ENCODE peak calls at places on chromosomes 5 and 9, in four cellular contexts. Y is GM06990, Q is astrocyte of the cerebellum, M is brain microvascular endothelial cell. V is an unnamed sample.

GRCh38 chr9:129069128-129069824 is 11.6 kb upstream of the DOLPP1 start:
- DNase-seq in Y (peak), Q (no peak), M (no peak), V (peak)

GRCh38 chr9:30362368-30362767 is 2022.1 kb upstream of the ACO1 start:
- DNase-seq in Y (no peak), Q (no peak), M (no peak), V (no peak)

GRCh38 chr5:77637170-77638074 is 1.1 kb downstream of the OTP start:
- DNase-seq in Y (no peak), Q (no peak), M (no peak), V (peak)

GRCh38 chr5:151492729-151493128 is 45.3 kb downstream of the SLC36A1 start:
- DNase-seq in Y (no peak), Q (no peak), M (peak), V (no peak)

GRCh38 chr5:73448451-73449136 is at the start of gene FOXD1:
- DNase-seq in Y (peak), Q (peak), M (peak), V (peak)

GRCh38 chr9:124835026-124835501 is 18.2 kb upstream of the WDR38 start:
- DNase-seq in Y (no peak), Q (peak), M (peak), V (no peak)

GRCh38 chr9:129283705-129284606 is 105.9 kb upstream of the IER5L start:
- DNase-seq in Y (no peak), Q (no peak), M (no peak), V (no peak)

GRCh38 chr9:91006046-91006445 is 204.4 kb downstream of the SYK start:
- DNase-seq in Y (no peak), Q (no peak), M (no peak), V (no peak)

GRCh38 chr5:39178856-39179255 is 40.5 kb downstream of the FYB1 start:
- DNase-seq in Y (no peak), Q (no peak), M (no peak), V (no peak)

GRCh38 chr9:89534464-89534863 is 36.6 kb upstream of the SEMA4D start:
- DNase-seq in Y (no peak), Q (no peak), M (no peak), V (no peak)

GRCh38 chr5:139647406-139648204 is 544 bp upstream of the CXXC5 start:
- DNase-seq in Y (no peak), Q (no peak), M (no peak), V (no peak)

GRCh38 chr9:128136816-128137793 is 9.6 kb upstream of the PTGES2 start:
- DNase-seq in Y (no peak), Q (peak), M (peak), V (no peak)

GRCh38 chr9:21555911-21556310 is 73.8 kb upstream of the IFNE start:
- DNase-seq in Y (no peak), Q (no peak), M (no peak), V (no peak)

GRCh38 chr5:72746736-72747135 is 69.7 kb upstream of the TNPO1 start:
- DNase-seq in Y (no peak), Q (no peak), M (peak), V (no peak)

GRCh38 chr5:133053463-133053862 is 1.6 kb downstream of the HSPA4 start:
- DNase-seq in Y (no peak), Q (no peak), M (no peak), V (no peak)

GRCh38 chr5:112742424-112742823 is 4.7 kb downstream of the APC start:
- DNase-seq in Y (no peak), Q (no peak), M (no peak), V (no peak)

GRCh38 chr9:74443036-74443750 is 53.9 kb upstream of the RORB start:
- DNase-seq in Y (no peak), Q (no peak), M (no peak), V (no peak)

GRCh38 chr9:78577507-78577906 is 280.6 kb downstream of the PSAT1 start:
- DNase-seq in Y (no peak), Q (no peak), M (no peak), V (no peak)

DNA sequence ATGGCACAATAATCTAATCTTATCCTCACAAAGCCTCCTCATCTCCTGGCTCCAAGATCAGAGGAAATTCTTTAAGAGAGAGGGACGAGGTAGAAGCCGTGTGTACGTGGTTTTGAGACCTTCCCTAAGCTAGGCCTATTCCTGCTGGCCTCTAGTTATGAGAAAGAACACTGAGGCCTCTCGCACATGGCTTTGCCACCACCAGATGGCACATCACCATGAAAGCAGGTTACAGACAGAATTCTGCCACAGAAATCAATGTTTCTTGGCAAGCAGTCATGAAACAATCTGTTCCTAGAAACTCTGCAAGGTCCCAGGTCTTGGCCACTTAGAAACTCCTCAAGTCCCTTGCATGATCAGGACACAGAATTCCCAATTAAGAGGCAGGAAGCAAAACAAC is 268.2 kb upstream of the TAS2R1 start:
- DNase-seq in Y (no peak), Q (no peak), M (peak), V (no peak)
- TF ChIP-seq CTCF in Y (peak), Q (peak), M (peak), V (peak)

DNA sequence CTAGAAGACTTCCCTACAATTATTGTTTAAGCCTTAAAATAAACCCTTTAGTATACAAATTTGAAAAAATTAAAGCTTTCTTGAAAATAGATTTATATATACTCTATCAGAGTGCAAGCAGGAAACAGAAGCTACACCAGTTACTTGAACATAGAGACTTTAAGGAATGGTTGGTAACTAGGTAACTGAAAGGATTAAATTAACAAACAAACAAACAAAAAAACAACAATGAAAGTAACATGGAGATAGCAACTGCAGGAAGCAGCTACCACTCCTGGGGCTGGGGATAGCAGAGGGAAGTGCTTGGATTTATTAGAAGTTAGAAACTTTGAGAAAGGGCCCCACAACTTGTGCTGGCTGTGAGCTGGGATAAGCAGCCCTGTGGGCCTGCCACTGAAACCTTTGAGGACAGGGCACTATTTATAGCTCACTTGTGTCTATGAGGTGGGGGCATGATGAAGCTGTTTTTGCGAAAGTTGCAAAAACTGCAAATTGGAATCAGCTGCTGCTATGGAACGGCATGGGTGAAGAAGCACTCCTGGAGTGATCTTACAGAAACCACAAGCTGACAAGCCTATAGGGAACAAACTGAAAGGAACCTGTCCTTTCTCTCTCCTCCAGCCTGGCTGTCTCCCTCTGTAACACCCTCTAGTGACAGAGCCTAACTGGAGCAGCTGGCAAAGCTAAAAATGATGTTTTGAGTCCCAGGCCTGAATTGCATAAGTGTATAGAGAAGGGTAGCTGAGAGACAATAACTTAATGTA is 91.3 kb upstream of the RANBP6 start:
- DNase-seq in Y (no peak), Q (no peak), M (peak), V (peak)
- TF ChIP-seq CTCF in Y (peak), Q (peak), M (peak), V (peak)

GRCh38 chr5:143182901-143183820 is 220.3 kb downstream of the NR3C1 start:
- DNase-seq in Y (peak), Q (no peak), M (no peak), V (peak)
- TF ChIP-seq CTCF in Y (no peak), Q (no peak), M (no peak), V (no peak)

DNA sequence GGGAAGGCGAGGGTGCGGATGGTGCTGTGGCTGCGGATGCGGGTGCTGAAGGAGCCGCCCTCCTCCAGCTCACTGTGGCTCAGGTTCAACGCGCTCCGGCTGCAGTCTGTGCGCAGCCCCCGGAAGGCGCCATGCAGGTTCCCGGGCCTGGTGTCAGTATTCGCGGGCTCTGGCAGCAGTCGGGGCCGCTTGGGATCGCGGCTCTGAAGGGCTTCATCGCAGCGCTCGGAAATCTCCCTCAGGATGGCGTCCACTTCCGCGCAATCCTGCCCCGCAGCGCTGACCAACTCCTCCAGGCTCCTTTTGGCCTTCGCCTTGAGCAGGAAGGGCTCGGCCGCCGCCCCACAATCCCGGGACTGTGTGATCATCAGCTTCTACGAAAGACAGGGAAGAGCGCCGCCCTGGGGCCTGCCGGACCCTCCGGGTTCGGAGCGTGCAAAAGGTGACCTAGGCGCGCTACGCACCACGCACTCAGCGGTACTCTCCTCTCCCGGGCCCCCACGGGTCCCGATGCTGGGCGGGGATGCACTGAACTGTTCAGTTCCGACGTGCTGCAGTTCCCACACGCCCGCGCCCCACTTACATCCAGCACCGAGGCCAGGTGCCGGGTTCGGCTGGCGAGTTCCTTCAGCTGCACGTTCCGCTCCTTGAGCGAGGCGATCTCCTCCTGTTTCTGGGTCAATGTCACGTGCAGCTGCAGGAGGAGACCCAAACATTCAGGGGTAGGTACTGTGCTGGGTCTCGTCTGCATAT is 6.5 kb downstream of the MCIDAS start:
- DNase-seq in Y (no peak), Q (no peak), M (no peak), V (no peak)
- TF ChIP-seq CTCF in Y (no peak), Q (peak), M (peak), V (no peak)

GRCh38 chr9:36868591-36869282 is 165.3 kb downstream of the PAX5 start:
- DNase-seq in Y (no peak), Q (no peak), M (no peak), V (no peak)

GRCh38 chr9:36867241-36867640 is 166.8 kb downstream of the PAX5 start:
- DNase-seq in Y (no peak), Q (no peak), M (no peak), V (no peak)

GRCh38 chr9:36865731-36866635 is 168.1 kb downstream of the PAX5 start:
- DNase-seq in Y (no peak), Q (no peak), M (no peak), V (no peak)

GRCh38 chr9:36867672-36868471 is 166.2 kb downstream of the PAX5 start:
- DNase-seq in Y (no peak), Q (no peak), M (no peak), V (no peak)

GRCh38 chr9:36866840-36867239 is 167.2 kb downstream of the PAX5 start:
- DNase-seq in Y (no peak), Q (no peak), M (no peak), V (no peak)
- TF ChIP-seq CTCF in Y (peak), Q (peak), M (peak), V (no peak)

GRCh38 chr9:87290241-87290700 is 207.4 kb upstream of the DAPK1 start:
- DNase-seq in Y (no peak), Q (no peak), M (peak), V (no peak)
- TF ChIP-seq CTCF in Y (peak), Q (peak), M (peak), V (no peak)

V was measured in GM13977.